ENCODE peak calls at places on chromosomes 11 and 22, in four cellular contexts. L, W, G and B are unnamed samples.

GRCh38 chr11:34793666-34794065 is 122.5 kb downstream of the APIP start:
- DNase-seq in L (no peak), W (no peak), G (no peak), B (no peak)

GRCh38 chr11:61547246-61547645 is 33.6 kb downstream of the SYT7 start:
- DNase-seq in L (no peak), W (no peak), G (no peak), B (no peak)

GRCh38 chr11:62644220-62644619 is 2.2 kb downstream of the GANAB start:
- DNase-seq in L (no peak), W (no peak), G (no peak), B (no peak)

GRCh38 chr22:19760652-19761002 is at the start of gene TBX1:
- DNase-seq in L (no peak), W (no peak), G (no peak), B (no peak)

GRCh38 chr22:20550851-20551744 is 43.7 kb downstream of the MED15 start:
- DNase-seq in L (no peak), W (no peak), G (no peak), B (peak; percentile 53)

GRCh38 chr22:45597460-45598192 is 74.0 kb upstream of the ATXN10 start:
- DNase-seq in L (no peak), W (no peak), G (no peak), B (no peak)

GRCh38 chr11:36702330-36703054 is 104.5 kb upstream of the RAG2 start:
- DNase-seq in L (peak; percentile 14), W (no peak), G (peak; percentile 78), B (peak; percentile 42)

GRCh38 chr11:44110231-44110679 is 14.8 kb downstream of the EXT2 start:
- DNase-seq in L (peak; percentile 38), W (peak; percentile 46), G (peak; percentile 54), B (peak; percentile 22)

GRCh38 chr22:39527481-39527961 is 5.0 kb downstream of the RPS19BP1 start:
- DNase-seq in L (no peak), W (no peak), G (no peak), B (no peak)

GRCh38 chr11:72405009-72405408 is 29.3 kb downstream of the CLPB start:
- DNase-seq in L (no peak), W (no peak), G (no peak), B (no peak)